ENCODE peak calls at places on chromosomes 12 and 14, in nine cellular contexts. One of them, this sample, is unnamed.

GRCh38 chr12:92785563-92785950 is 82.8 kb downstream of the PLEKHG7 start:
- DNase-seq in NCI-H2107: no peak
- DNase-seq in fibroblast of lung: no peak
- DNase-seq in nucleus accumbens: no peak
- DNase-seq in T-helper 2 cell: no peak
- DNase-seq in stimulated activated naive CD4-positive, alpha-beta T cell: no peak
- DNase-seq in nephron progenitor cell: no peak
- DNase-seq in Ammon's horn: no peak
- DNase-seq in AG04450: no peak
- DNase-seq in this sample: no peak

GRCh38 chr14:103522649-103523582 is at the start of gene CKB:
- DNase-seq in NCI-H2107: peak
- DNase-seq in fibroblast of lung: peak
- DNase-seq in nucleus accumbens: peak
- DNase-seq in T-helper 2 cell: no peak
- DNase-seq in stimulated activated naive CD4-positive, alpha-beta T cell: no peak
- DNase-seq in nephron progenitor cell: peak
- DNase-seq in Ammon's horn: peak
- DNase-seq in AG04450: no peak
- DNase-seq in this sample: no peak

GRCh38 chr12:96237035-96237434 is 42.9 kb downstream of the ELK3 start:
- DNase-seq in NCI-H2107: no peak
- DNase-seq in fibroblast of lung: peak
- DNase-seq in nucleus accumbens: no peak
- DNase-seq in T-helper 2 cell: no peak
- DNase-seq in stimulated activated naive CD4-positive, alpha-beta T cell: no peak
- DNase-seq in nephron progenitor cell: no peak
- DNase-seq in Ammon's horn: no peak
- DNase-seq in AG04450: no peak
- DNase-seq in this sample: no peak

GRCh38 chr14:97407701-97408407 is 610.7 kb downstream of the VRK1 start:
- DNase-seq in NCI-H2107: no peak
- DNase-seq in fibroblast of lung: no peak
- DNase-seq in nucleus accumbens: no peak
- DNase-seq in T-helper 2 cell: no peak
- DNase-seq in stimulated activated naive CD4-positive, alpha-beta T cell: no peak
- DNase-seq in nephron progenitor cell: no peak
- DNase-seq in Ammon's horn: no peak
- DNase-seq in AG04450: no peak
- DNase-seq in this sample: no peak

GRCh38 chr12:110689601-110690430 is 901 bp upstream of the HVCN1 start:
- DNase-seq in NCI-H2107: no peak
- DNase-seq in fibroblast of lung: peak
- DNase-seq in nucleus accumbens: no peak
- DNase-seq in T-helper 2 cell: peak
- DNase-seq in stimulated activated naive CD4-positive, alpha-beta T cell: peak
- DNase-seq in nephron progenitor cell: no peak
- DNase-seq in Ammon's horn: peak
- DNase-seq in AG04450: no peak
- DNase-seq in this sample: no peak

GRCh38 chr14:22887990-22888378 is 5.0 kb downstream of the REM2 start:
- DNase-seq in NCI-H2107: peak
- DNase-seq in fibroblast of lung: no peak
- DNase-seq in nucleus accumbens: peak
- DNase-seq in T-helper 2 cell: no peak
- DNase-seq in stimulated activated naive CD4-positive, alpha-beta T cell: peak
- DNase-seq in nephron progenitor cell: no peak
- DNase-seq in Ammon's horn: no peak
- DNase-seq in AG04450: no peak
- DNase-seq in this sample: no peak

GRCh38 chr14:58875613-58876012 is 237.9 kb downstream of the DACT1 start:
- DNase-seq in NCI-H2107: no peak
- DNase-seq in fibroblast of lung: no peak
- DNase-seq in nucleus accumbens: no peak
- DNase-seq in T-helper 2 cell: no peak
- DNase-seq in stimulated activated naive CD4-positive, alpha-beta T cell: no peak
- DNase-seq in nephron progenitor cell: no peak
- DNase-seq in Ammon's horn: no peak
- DNase-seq in AG04450: no peak
- DNase-seq in this sample: no peak

GRCh38 chr14:90453401-90453951 is 56.6 kb downstream of the CALM1 start:
- DNase-seq in NCI-H2107: no peak
- DNase-seq in fibroblast of lung: peak
- DNase-seq in nucleus accumbens: peak
- DNase-seq in T-helper 2 cell: no peak
- DNase-seq in stimulated activated naive CD4-positive, alpha-beta T cell: no peak
- DNase-seq in nephron progenitor cell: no peak
- DNase-seq in Ammon's horn: peak
- DNase-seq in AG04450: no peak
- DNase-seq in this sample: no peak

GRCh38 chr14:41922014-41922413 is 315.3 kb downstream of the LRFN5 start:
- DNase-seq in NCI-H2107: no peak
- DNase-seq in fibroblast of lung: peak
- DNase-seq in nucleus accumbens: no peak
- DNase-seq in T-helper 2 cell: no peak
- DNase-seq in stimulated activated naive CD4-positive, alpha-beta T cell: no peak
- DNase-seq in nephron progenitor cell: no peak
- DNase-seq in Ammon's horn: no peak
- DNase-seq in AG04450: no peak
- DNase-seq in this sample: no peak

GRCh38 chr12:92696240-92696639 is 6.5 kb upstream of the PLEKHG7 start:
- DNase-seq in NCI-H2107: no peak
- DNase-seq in fibroblast of lung: peak
- DNase-seq in nucleus accumbens: no peak
- DNase-seq in T-helper 2 cell: no peak
- DNase-seq in stimulated activated naive CD4-positive, alpha-beta T cell: no peak
- DNase-seq in nephron progenitor cell: no peak
- DNase-seq in Ammon's horn: peak
- DNase-seq in AG04450: peak
- DNase-seq in this sample: no peak

GRCh38 chr12:95718001-95718400 is 72.6 kb downstream of the NTN4 start:
- DNase-seq in NCI-H2107: no peak
- DNase-seq in fibroblast of lung: no peak
- DNase-seq in nucleus accumbens: no peak
- DNase-seq in T-helper 2 cell: no peak
- DNase-seq in stimulated activated naive CD4-positive, alpha-beta T cell: no peak
- DNase-seq in nephron progenitor cell: no peak
- DNase-seq in Ammon's horn: no peak
- DNase-seq in AG04450: no peak
- DNase-seq in this sample: no peak

GRCh38 chr12:124914392-124915248 is at the start of gene UBC:
- DNase-seq in NCI-H2107: no peak
- DNase-seq in fibroblast of lung: peak
- DNase-seq in nucleus accumbens: no peak
- DNase-seq in T-helper 2 cell: peak
- DNase-seq in stimulated activated naive CD4-positive, alpha-beta T cell: no peak
- DNase-seq in nephron progenitor cell: peak
- DNase-seq in Ammon's horn: peak
- DNase-seq in AG04450: peak
- DNase-seq in this sample: no peak

GRCh38 chr12:68784015-68784414 is 24.0 kb upstream of the MDM2 start:
- DNase-seq in NCI-H2107: no peak
- DNase-seq in fibroblast of lung: peak
- DNase-seq in nucleus accumbens: no peak
- DNase-seq in T-helper 2 cell: no peak
- DNase-seq in stimulated activated naive CD4-positive, alpha-beta T cell: no peak
- DNase-seq in nephron progenitor cell: no peak
- DNase-seq in Ammon's horn: peak
- DNase-seq in AG04450: no peak
- DNase-seq in this sample: no peak

GRCh38 chr12:64006211-64006610 is 161.7 kb downstream of the SRGAP1 start:
- DNase-seq in NCI-H2107: no peak
- DNase-seq in fibroblast of lung: no peak
- DNase-seq in nucleus accumbens: no peak
- DNase-seq in T-helper 2 cell: no peak
- DNase-seq in stimulated activated naive CD4-positive, alpha-beta T cell: no peak
- DNase-seq in nephron progenitor cell: no peak
- DNase-seq in Ammon's horn: no peak
- DNase-seq in AG04450: no peak
- DNase-seq in this sample: no peak

GRCh38 chr12:26988703-26989102 is 25.5 kb downstream of the TM7SF3 start:
- DNase-seq in NCI-H2107: no peak
- DNase-seq in fibroblast of lung: no peak
- DNase-seq in nucleus accumbens: no peak
- DNase-seq in T-helper 2 cell: no peak
- DNase-seq in stimulated activated naive CD4-positive, alpha-beta T cell: no peak
- DNase-seq in nephron progenitor cell: no peak
- DNase-seq in Ammon's horn: no peak
- DNase-seq in AG04450: no peak
- DNase-seq in this sample: no peak

GRCh38 chr12:81992461-81992860 is 233.3 kb upstream of the PPFIA2 start:
- DNase-seq in NCI-H2107: no peak
- DNase-seq in fibroblast of lung: no peak
- DNase-seq in nucleus accumbens: no peak
- DNase-seq in T-helper 2 cell: peak
- DNase-seq in stimulated activated naive CD4-positive, alpha-beta T cell: peak
- DNase-seq in nephron progenitor cell: peak
- DNase-seq in Ammon's horn: peak
- DNase-seq in AG04450: no peak
- DNase-seq in this sample: no peak

GRCh38 chr14:51041853-51042252 is 53.1 kb downstream of the TRIM9 start:
- DNase-seq in NCI-H2107: no peak
- DNase-seq in fibroblast of lung: no peak
- DNase-seq in nucleus accumbens: no peak
- DNase-seq in T-helper 2 cell: no peak
- DNase-seq in stimulated activated naive CD4-positive, alpha-beta T cell: no peak
- DNase-seq in nephron progenitor cell: no peak
- DNase-seq in Ammon's horn: no peak
- DNase-seq in AG04450: no peak
- DNase-seq in this sample: no peak

GRCh38 chr12:124821252-124822200 is 42.1 kb downstream of the SCARB1 start:
- DNase-seq in NCI-H2107: no peak
- DNase-seq in fibroblast of lung: no peak
- DNase-seq in nucleus accumbens: no peak
- DNase-seq in T-helper 2 cell: no peak
- DNase-seq in stimulated activated naive CD4-positive, alpha-beta T cell: no peak
- DNase-seq in nephron progenitor cell: no peak
- DNase-seq in Ammon's horn: no peak
- DNase-seq in AG04450: no peak
- DNase-seq in this sample: no peak

GRCh38 chr14:25150401-25150800 is 100.5 kb upstream of the STXBP6 start:
- DNase-seq in NCI-H2107: no peak
- DNase-seq in fibroblast of lung: peak
- DNase-seq in nucleus accumbens: no peak
- DNase-seq in T-helper 2 cell: no peak
- DNase-seq in stimulated activated naive CD4-positive, alpha-beta T cell: no peak
- DNase-seq in nephron progenitor cell: no peak
- DNase-seq in Ammon's horn: no peak
- DNase-seq in AG04450: no peak
- DNase-seq in this sample: no peak